ENCODE peak calls at places on chromosomes 4 and X, in ten cellular contexts. S, Z, R, M, C, X, B, E, Y and Q are unnamed samples. For H3K27me3, the result is how much of the 10 kb centered on the place peaks cover.

GRCh38 chrX:259692-260355 is 21.4 kb upstream of the PLCXD1 start:
- DNase-seq in S (no peak), Z (no peak), R (no peak), M (peak), C (no peak), X (no peak), B (no peak), E (no peak), Y (no peak), Q (no peak)

GRCh38 chr4:8913121-8913857 is 41.6 kb upstream of the HMX1 start:
- DNase-seq in S (no peak), Z (no peak), R (no peak), M (no peak), C (peak), X (no peak), B (peak), E (no peak), Y (peak), Q (no peak)

GRCh38 chr4:139913398-139913990 is 240.5 kb downstream of the MAML3 start:
- DNase-seq in S (no peak), Z (no peak), R (no peak), M (no peak), C (no peak), X (no peak), B (no peak), E (no peak), Y (peak), Q (no peak)

GRCh38 chrX:67351411-67351810 is 192.4 kb upstream of the AR start:
- DNase-seq in S (no peak), Z (no peak), R (no peak), M (no peak), C (no peak), X (no peak), B (no peak), E (no peak), Y (no peak), Q (no peak)

GRCh38 chrX:77436271-77436670 is 10.9 kb upstream of the FGF16 start:
- DNase-seq in S (no peak), Z (no peak), R (no peak), M (no peak), C (no peak), X (no peak), B (no peak), E (no peak), Y (no peak), Q (no peak)

GRCh38 chrX:16666541-16666940 is 16.6 kb downstream of the S100G start:
- DNase-seq in S (no peak), Z (no peak), R (no peak), M (peak), C (no peak), X (no peak), B (no peak), E (peak), Y (no peak), Q (no peak)

GRCh38 chr4:797066-797465 is 28.9 kb downstream of the CPLX1 start:
- DNase-seq in S (no peak), Z (no peak), R (no peak), M (no peak), C (peak), X (no peak), B (no peak), E (no peak), Y (no peak), Q (no peak)

GRCh38 chrX:121987163-121987562 is 939.8 kb downstream of the GLUD2 start:
- DNase-seq in S (no peak), Z (no peak), R (no peak), M (no peak), C (no peak), X (no peak), B (no peak), E (no peak), Y (no peak), Q (no peak)

GRCh38 chr4:94466923-94467322 is 15.2 kb downstream of the PDLIM5 start:
- DNase-seq in S (no peak), Z (no peak), R (no peak), M (no peak), C (no peak), X (no peak), B (no peak), E (no peak), Y (no peak), Q (no peak)

GRCh38 chrX:41258871-41259270 is 75.1 kb upstream of the DDX3X start:
- DNase-seq in S (no peak), Z (no peak), R (no peak), M (no peak), C (no peak), X (no peak), B (no peak), E (no peak), Y (no peak), Q (no peak)

GRCh38 chrX:70183091-70183490 is 5.8 kb downstream of the DGAT2L6 start:
- DNase-seq in S (no peak), Z (no peak), R (no peak), M (no peak), C (no peak), X (no peak), B (no peak), E (no peak), Y (no peak), Q (no peak)

GRCh38 chrX:2497961-2498780 is 2.6 kb downstream of the DHRSX start:
- DNase-seq in S (no peak), Z (no peak), R (no peak), M (no peak), C (no peak), X (no peak), B (no peak), E (no peak), Y (peak), Q (no peak)

GRCh38 chrX:118418811-118419251 is 72.9 kb downstream of the WDR44 start:
- DNase-seq in S (no peak), Z (no peak), R (no peak), M (peak), C (no peak), X (no peak), B (no peak), E (no peak), Y (no peak), Q (no peak)

GRCh38 chr4:8468746-8469535 is 28.4 kb downstream of the TRMT44 start:
- DNase-seq in S (peak), Z (peak), R (peak), M (peak), C (peak), X (no peak), B (peak), E (peak), Y (peak), Q (peak)

GRCh38 chr4:80367737-80368136 is 32.2 kb downstream of the CFAP299 start:
- DNase-seq in S (no peak), Z (no peak), R (no peak), M (no peak), C (no peak), X (no peak), B (no peak), E (no peak), Y (no peak), Q (no peak)

GRCh38 chr4:36187723-36188333 is 56.5 kb downstream of the ARAP2 start:
- DNase-seq in S (no peak), Z (no peak), R (no peak), M (peak), C (no peak), X (no peak), B (no peak), E (peak), Y (no peak), Q (peak)

GRCh38 chr4:72391281-72391680 is 177.7 kb downstream of the ADAMTS3 start:
- DNase-seq in S (no peak), Z (no peak), R (no peak), M (no peak), C (no peak), X (no peak), B (no peak), E (no peak), Y (no peak), Q (no peak)

GRCh38 chr4:133275246-133275645 is 126.2 kb downstream of the PCDH10 start:
- DNase-seq in S (no peak), Z (no peak), R (no peak), M (peak), C (no peak), X (no peak), B (no peak), E (no peak), Y (no peak), Q (no peak)

GRCh38 chr4:13765535-13765934 is 138.0 kb upstream of the BOD1L1 start:
- DNase-seq in S (no peak), Z (no peak), R (no peak), M (no peak), C (no peak), X (no peak), B (no peak), E (no peak), Y (no peak), Q (no peak)

GRCh38 chr4:106494066-106494465 is 125.5 kb upstream of the GIMD1 start:
- DNase-seq in S (no peak), Z (no peak), R (no peak), M (no peak), C (no peak), X (no peak), B (no peak), E (peak), Y (no peak), Q (no peak)

GRCh38 chrX:30957753-30958152 is 68.7 kb upstream of the TAB3 start:
- DNase-seq in S (no peak), Z (no peak), R (no peak), M (peak), C (no peak), X (no peak), B (no peak), E (peak), Y (no peak), Q (no peak)

GRCh38 chr4:8699479-8700145 is 107.0 kb downstream of the CPZ start:
- DNase-seq in S (no peak), Z (no peak), R (peak), M (peak), C (no peak), X (no peak), B (no peak), E (no peak), Y (peak), Q (no peak)

GRCh38 chr4:56468097-56468422 is 643 bp downstream of the SRP72 start:
- DNase-seq in S (no peak), Z (peak), R (no peak), M (peak), C (no peak), X (no peak), B (no peak), E (peak), Y (peak), Q (peak)

GRCh38 chr4:184748251-184748652 is 14.4 kb upstream of the CENPU start:
- DNase-seq in S (no peak), Z (no peak), R (peak), M (peak), C (peak), X (no peak), B (no peak), E (no peak), Y (peak), Q (no peak)

GRCh38 chr4:184750926-184751584 is 17.2 kb upstream of the CENPU start:
- DNase-seq in S (no peak), Z (no peak), R (no peak), M (no peak), C (no peak), X (no peak), B (no peak), E (no peak), Y (no peak), Q (no peak)

GRCh38 chr4:184752496-184753275 is 18.8 kb upstream of the CENPU start:
- DNase-seq in S (no peak), Z (no peak), R (no peak), M (no peak), C (no peak), X (no peak), B (no peak), E (no peak), Y (no peak), Q (no peak)

GRCh38 chr4:184755278-184755677 is 21.4 kb upstream of the CENPU start:
- DNase-seq in S (no peak), Z (no peak), R (no peak), M (no peak), C (no peak), X (no peak), B (no peak), E (peak), Y (no peak), Q (no peak)

DNA sequence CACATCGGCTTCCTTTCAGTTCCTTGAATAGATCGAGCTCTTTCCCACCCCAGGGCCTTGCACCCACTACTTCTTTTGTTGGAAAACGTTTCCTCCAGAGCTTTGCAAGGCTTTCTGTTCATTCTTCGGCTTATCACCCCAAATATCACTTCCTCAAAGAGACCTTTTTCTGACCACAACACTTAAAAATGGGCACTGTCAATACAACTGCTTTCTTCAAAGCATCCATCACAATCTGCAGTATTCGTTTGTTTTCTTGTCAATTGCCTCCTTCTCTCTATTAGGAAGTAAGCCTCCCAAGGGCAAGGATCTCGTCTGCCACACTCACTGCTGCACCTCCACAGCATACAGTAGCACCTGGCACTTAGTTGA is 17.7 kb upstream of the CENPU start:
- DNase-seq in S (no peak), Z (no peak), R (no peak), M (no peak), C (no peak), X (no peak), B (no peak), E (no peak), Y (no peak), Q (no peak)
- H3K27ac ChIP-seq in S (no peak), Z (no peak), R (no peak), M (no peak), C (no peak), X (no peak), B (no peak), E (no peak), Y (no peak), Q (no peak)

GRCh38 chrX:136639506-136640176 is 8.3 kb upstream of the CD40LG start:
- DNase-seq in S (no peak), Z (no peak), R (no peak), M (no peak), C (no peak), X (no peak), B (no peak), E (peak), Y (no peak), Q (peak)
- H3K27me3 ChIP-seq in S (under half), Z (under half), R (under half), M (under half), C (under half), X (under half), B (under half), E (under half), Y (under half), Q (under half)

GRCh38 chrX:78658851-78659744 is at the start of gene RTL3:
- DNase-seq in S (no peak), Z (no peak), R (no peak), M (no peak), C (no peak), X (no peak), B (no peak), E (peak), Y (no peak), Q (no peak)
- H3K27ac ChIP-seq in S (no peak), Z (no peak), R (no peak), M (no peak), C (no peak), X (no peak), B (no peak), E (peak), Y (no peak), Q (no peak)

DNA sequence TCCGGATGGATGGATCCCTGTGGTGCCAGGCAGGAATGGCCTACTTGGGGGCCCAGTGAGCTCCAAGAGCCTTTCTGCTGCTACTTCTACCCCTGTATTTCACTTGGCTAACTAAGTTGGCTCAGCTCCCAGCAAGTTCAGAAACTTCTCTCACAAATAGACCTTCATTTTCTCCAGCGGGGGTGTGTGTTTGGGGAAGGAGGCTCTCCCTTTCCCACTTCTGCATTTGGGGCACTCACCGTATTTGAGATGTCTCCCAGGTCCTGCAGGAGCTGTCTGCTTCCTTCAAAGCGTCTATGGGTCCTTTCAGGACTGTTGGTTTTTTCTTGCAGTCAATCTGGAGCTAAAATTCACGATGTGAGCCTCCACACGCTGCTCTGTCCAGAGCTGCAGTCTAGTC is 197.7 kb downstream of the SPANXN3 start:
- DNase-seq in S (no peak), Z (no peak), R (no peak), M (no peak), C (no peak), X (no peak), B (no peak), E (no peak), Y (no peak), Q (no peak)
- H3K27me3 ChIP-seq in S (under half), Z (under half), R (under half), M (under half), C (under half), X (under half), B (under half), E (under half), Y (under half), Q (under half)

GRCh38 chr4:158913766-158914165 is 144.9 kb downstream of the FNIP2 start:
- DNase-seq in S (no peak), Z (no peak), R (no peak), M (no peak), C (no peak), X (no peak), B (no peak), E (no peak), Y (no peak), Q (no peak)
- H3K27ac ChIP-seq in S (no peak), Z (no peak), R (no peak), M (peak), C (no peak), X (no peak), B (peak), E (peak), Y (no peak), Q (no peak)

GRCh38 chrX:153634236-153634635 is 12.8 kb upstream of the DUSP9 start:
- DNase-seq in S (no peak), Z (no peak), R (no peak), M (peak), C (no peak), X (no peak), B (no peak), E (no peak), Y (no peak), Q (no peak)

GRCh38 chrX:153633607-153634180 is 13.3 kb upstream of the DUSP9 start:
- DNase-seq in S (no peak), Z (no peak), R (no peak), M (peak), C (no peak), X (no peak), B (no peak), E (no peak), Y (no peak), Q (no peak)

GRCh38 chrX:153632612-153632980 is 14.4 kb upstream of the DUSP9 start:
- DNase-seq in S (no peak), Z (no peak), R (no peak), M (no peak), C (no peak), X (no peak), B (no peak), E (no peak), Y (no peak), Q (no peak)

GRCh38 chrX:153631931-153632611 is 14.9 kb upstream of the DUSP9 start:
- DNase-seq in S (no peak), Z (no peak), R (no peak), M (peak), C (no peak), X (no peak), B (no peak), E (no peak), Y (no peak), Q (no peak)

GRCh38 chrX:153633048-153633447 is 14.0 kb upstream of the DUSP9 start:
- DNase-seq in S (no peak), Z (no peak), R (no peak), M (peak), C (no peak), X (no peak), B (no peak), E (no peak), Y (no peak), Q (no peak)
- H3K27me3 ChIP-seq in S (under half), Z (under half), R (under half), M (under half), C (under half), X (under half), B (under half), E (under half), Y (under half), Q (under half)

DNA sequence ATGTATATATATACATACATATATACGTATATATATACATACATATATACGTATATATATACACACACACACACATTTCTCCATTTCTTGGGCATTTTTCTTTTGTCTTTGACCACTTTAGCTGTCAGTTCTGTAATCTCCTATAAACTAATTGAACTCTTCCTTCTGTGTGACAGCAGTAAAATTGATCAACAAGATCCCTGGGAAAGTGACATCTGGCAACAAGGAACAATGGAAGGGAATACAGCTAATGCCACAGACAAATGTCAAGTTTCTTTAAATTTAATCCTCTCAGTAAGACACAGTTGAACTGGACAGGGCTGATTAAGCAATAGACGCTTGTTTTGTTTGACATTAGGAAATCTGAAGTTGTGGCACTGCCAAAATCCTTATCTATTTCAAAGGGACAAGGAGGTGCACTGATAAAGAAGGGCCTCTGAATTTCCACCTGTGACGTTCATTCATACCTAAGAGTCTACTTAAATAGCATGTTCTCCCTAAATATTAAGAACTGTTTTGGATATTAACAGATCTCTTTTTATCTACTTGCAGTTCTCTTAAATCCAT is 127.0 kb downstream of the RNF150 start:
- DNase-seq in S (no peak), Z (no peak), R (no peak), M (no peak), C (no peak), X (no peak), B (no peak), E (no peak), Y (no peak), Q (no peak)
- H3K27ac ChIP-seq in S (no peak), Z (no peak), R (no peak), M (no peak), C (no peak), X (no peak), B (no peak), E (no peak), Y (no peak), Q (no peak)